ENCODE peak calls at places on chromosomes 13 and 19, in four cellular contexts. P is left ventricle myocardium inferior, V is colonic mucosa, E is hepatocyte. X is an unnamed sample.
A peak's percentile ranks its signal among the peaks of the same experiment; 100 is the strongest.

GRCh38 chr13:21511841-21512240 is 52.7 kb upstream of the ZDHHC20 start:
- DNase-seq in V (no peak), P (no peak), E (no peak), X (peak; percentile 24)

GRCh38 chr13:26326562-26326961 is 72.6 kb downstream of the CDK8 start:
- DNase-seq in V (no peak), P (no peak), E (no peak), X (no peak)

GRCh38 chr19:39916236-39916635 is 18.2 kb downstream of the FCGBP start:
- DNase-seq in P (no peak), V (peak; percentile 18), E (no peak), X (no peak)

GRCh38 chr13:59914556-59914955 is 249.2 kb downstream of the DIAPH3 start:
- DNase-seq in V (no peak), P (no peak), E (no peak), X (no peak)

GRCh38 chr19:1465191-1466016 is 13.6 kb downstream of the C19orf25 start:
- DNase-seq in P (no peak), E (peak; percentile 85), V (peak; percentile 63), X (peak; percentile 41)

GRCh38 chr13:50845211-50845610 is 1.7 kb upstream of the DLEU7 start:
- DNase-seq in V (no peak), E (no peak), P (no peak), X (no peak)

GRCh38 chr13:98556968-98557591 is 19.8 kb downstream of the STK24 start:
- DNase-seq in E (peak; percentile 50), P (no peak), V (no peak), X (no peak)

GRCh38 chr13:25872871-25873607 is 178.8 kb downstream of the SHISA2 start:
- DNase-seq in V (no peak), P (no peak), E (no peak), X (no peak)

GRCh38 chr13:79995334-79995733 is 345.6 kb downstream of the SPRY2 start:
- DNase-seq in V (no peak), P (no peak), E (no peak), X (no peak)

GRCh38 chr13:46570273-46570672 is 17.3 kb downstream of the LRCH1 start:
- DNase-seq in E (no peak), V (no peak), P (no peak), X (no peak)
- H3K4me1 ChIP-seq in E (peaks cover 8% of the 10 kb centered on the region), V (no peaks in the 10 kb centered on the region), P (peaks cover 89% of the 10 kb centered on the region), X (peaks cover 5% of the 10 kb centered on the region)

DNA sequence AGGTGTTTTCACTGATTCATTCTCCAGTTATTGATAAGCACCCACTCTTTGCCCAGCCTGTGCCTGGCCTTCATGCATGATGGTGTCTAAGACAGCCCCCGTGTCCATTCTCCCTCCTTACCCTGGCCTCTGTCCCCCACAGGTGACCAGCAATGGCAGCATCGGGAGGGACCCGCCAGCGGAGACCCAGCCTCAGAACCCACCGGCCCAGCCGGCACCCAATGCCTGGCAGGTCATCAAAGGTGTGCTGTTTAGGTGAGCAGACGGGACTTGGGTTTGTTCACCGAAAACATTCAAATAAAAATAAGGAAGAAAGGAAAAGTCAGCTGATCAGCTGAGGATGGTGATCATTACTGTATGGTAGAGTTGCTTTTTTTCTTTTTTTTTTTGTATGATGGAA is 6.6 kb downstream of the CLPTM1 start:
- DNase-seq in V (no peak), P (no peak), E (no peak), X (no peak)
- H3K4me1 ChIP-seq in V (peaks cover 5% of the 10 kb centered on the region), P (peaks cover 46% of the 10 kb centered on the region), E (peaks cover 1% of the 10 kb centered on the region), X (no peaks in the 10 kb centered on the region)

GRCh38 chr19:46863818-46864629 is 3.2 kb downstream of the ARHGAP35 start:
- DNase-seq in P (no peak), V (no peak), E (no peak), X (peak; percentile 65)
- H3K4me1 ChIP-seq in P (peaks cover 90% of the 10 kb centered on the region), V (peaks cover 12% of the 10 kb centered on the region), E (peaks cover 54% of the 10 kb centered on the region), X (peaks cover 21% of the 10 kb centered on the region)

DNA sequence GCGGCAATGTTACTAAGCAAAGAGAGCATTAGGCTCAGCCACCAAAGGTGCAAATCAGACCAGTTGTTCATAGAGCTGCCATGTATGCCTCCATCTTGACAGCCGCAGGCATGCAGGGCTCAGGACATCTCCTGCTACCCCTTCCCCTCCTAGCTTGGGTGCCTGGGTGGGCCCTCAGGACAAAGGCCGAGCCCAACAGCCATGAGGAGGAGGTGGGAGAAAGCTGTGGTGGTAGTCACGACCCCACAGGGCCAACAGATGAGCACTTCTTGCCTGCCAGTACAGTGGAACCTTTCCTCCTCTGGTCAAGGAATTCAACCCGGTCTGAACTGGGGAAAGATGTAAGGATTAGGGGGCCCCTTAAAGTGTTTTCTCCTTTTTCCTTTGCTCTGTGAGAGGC is 386.4 kb upstream of the SLITRK6 start:
- DNase-seq in V (no peak), P (no peak), E (no peak), X (no peak)
- H3K4me1 ChIP-seq in V (no peaks in the 10 kb centered on the region), P (no peaks in the 10 kb centered on the region), E (no peaks in the 10 kb centered on the region), X (no peaks in the 10 kb centered on the region)

GRCh38 chr13:32247887-32248286 is 67.3 kb downstream of the ZAR1L start:
- DNase-seq in P (no peak), V (no peak), E (no peak), X (no peak)
- H3K4me1 ChIP-seq in P (peaks cover 32% of the 10 kb centered on the region), V (no peaks in the 10 kb centered on the region), E (no peaks in the 10 kb centered on the region), X (no peaks in the 10 kb centered on the region)

GRCh38 chr19:16337809-16338469 is 13.3 kb downstream of the KLF2 start:
- DNase-seq in E (no peak), V (no peak), P (no peak), X (no peak)
- H3K4me1 ChIP-seq in E (peaks cover 3% of the 10 kb centered on the region), V (no peaks in the 10 kb centered on the region), P (peaks cover 51% of the 10 kb centered on the region), X (no peaks in the 10 kb centered on the region)

DNA sequence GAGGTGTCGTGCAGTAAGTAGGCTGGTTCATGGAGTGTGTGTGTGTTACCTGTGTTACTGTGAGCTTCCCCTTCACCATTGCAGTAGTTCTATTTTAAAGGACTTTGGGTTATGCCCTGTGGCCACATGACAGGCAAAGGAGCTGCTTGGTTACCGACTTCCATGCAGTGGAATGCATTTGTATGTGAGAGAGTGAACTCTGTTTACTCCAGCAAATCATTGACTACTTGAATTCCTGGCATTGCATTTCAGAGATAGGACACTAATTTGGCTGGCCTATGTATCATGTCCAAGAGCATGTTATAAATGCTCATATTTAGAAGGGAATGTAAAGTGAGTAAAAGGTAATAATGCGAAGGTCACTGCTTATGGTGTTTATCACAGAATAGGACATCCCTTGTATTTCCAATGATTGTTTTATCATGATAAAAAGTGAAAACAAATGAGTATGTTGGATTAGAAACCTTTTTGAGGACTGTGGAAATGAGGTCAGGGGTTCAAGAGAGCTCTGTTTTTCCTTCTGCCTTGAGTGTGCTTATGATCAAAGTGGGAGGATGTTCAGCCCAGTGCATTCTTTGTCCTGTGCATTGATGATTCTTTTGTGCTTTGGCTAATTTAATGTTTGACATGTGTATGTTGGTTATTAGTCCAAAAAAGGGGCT is 156.5 kb downstream of the LMO7 start:
- DNase-seq in P (no peak), V (no peak), E (peak; percentile 59), X (no peak)
- H3K4me1 ChIP-seq in P (peaks cover 64% of the 10 kb centered on the region), V (peaks cover 4% of the 10 kb centered on the region), E (peaks cover 25% of the 10 kb centered on the region), X (no peaks in the 10 kb centered on the region)

DNA sequence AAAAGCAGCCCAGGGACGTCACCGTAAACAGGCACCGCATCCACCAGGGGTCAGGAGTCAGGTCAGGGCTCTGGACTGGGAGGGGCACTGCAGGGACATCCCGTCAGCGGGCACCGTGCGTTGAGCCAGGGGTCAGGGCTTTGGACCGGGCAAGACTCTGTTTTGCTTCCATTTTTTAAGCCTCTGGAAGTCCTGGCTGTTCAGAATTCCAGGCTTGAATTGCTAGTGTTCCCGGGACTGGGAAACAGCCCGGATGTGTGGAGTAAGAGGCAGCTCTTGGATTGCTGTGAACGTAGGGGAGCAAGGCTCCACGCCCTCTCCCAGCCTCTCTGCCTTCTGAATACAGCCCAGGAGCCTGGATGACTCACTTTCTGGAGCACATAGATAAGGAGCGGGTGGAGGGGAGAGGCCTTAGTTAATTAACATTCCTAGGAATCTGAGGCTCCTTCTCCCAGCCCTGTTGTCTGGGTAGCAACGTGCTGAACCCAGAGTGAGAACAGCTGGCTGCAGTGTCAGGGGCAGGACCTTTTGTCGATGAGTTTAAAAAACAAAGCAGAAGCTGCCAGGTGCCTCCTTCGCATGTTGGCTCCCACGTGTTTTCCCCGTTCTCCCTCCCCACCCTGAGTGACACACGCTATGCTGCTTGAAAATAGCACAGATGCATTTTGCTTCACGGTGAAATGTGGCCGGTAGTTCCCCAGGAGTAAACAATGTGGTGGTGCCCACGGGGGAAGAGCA is 21.9 kb downstream of the ATP11A start:
- DNase-seq in P (peak; percentile 77), E (peak; percentile 95), V (peak; percentile 75), X (no peak)
- H3K4me1 ChIP-seq in P (peaks cover 70% of the 10 kb centered on the region), E (peaks cover 43% of the 10 kb centered on the region), V (no peaks in the 10 kb centered on the region), X (no peaks in the 10 kb centered on the region)